ENCODE peak calls at places on chromosomes 6 and 20, in ten cellular contexts. L is CD4-positive, CD25-positive, alpha-beta regulatory T cell; F is stimulated activated naive CD4-positive, alpha-beta T cell; W is CD4-positive, alpha-beta memory T cell; I is Kasumi-1; D is ecto neural progenitor cell; P is EH; M is hepatocyte; Q is stimulated activated CD4-positive, alpha-beta T cell treated with anti-CD3 and anti-CD28 coated beads, Interleukin-4, amount 100 ng/mL, for 1 hour; E is activated T-cell treated with anti-CD3 and anti-CD28 coated beads, Interleukin-2, amount 50 U/mL, for 72 hours. J is an unnamed sample.

GRCh38 chr6:29734046-29735018 is 11.1 kb downstream of the HLA-F start:
- DNase-seq in L (no peak), F (no peak), W (no peak), I (peak), D (no peak), P (no peak), M (no peak), Q (no peak), E (no peak), J (no peak)

GRCh38 chr6:154017786-154018185 is 21.3 kb upstream of the OPRM1 start:
- DNase-seq in L (no peak), F (no peak), W (no peak), I (no peak), D (no peak), P (no peak), M (no peak), Q (no peak), E (no peak), J (no peak)

GRCh38 chr6:45717715-45718114 is 297.9 kb downstream of the CLIC5 start:
- DNase-seq in L (no peak), F (no peak), W (no peak), I (no peak), D (no peak), P (no peak), M (no peak), Q (no peak), E (no peak), J (no peak)

GRCh38 chr20:22716824-22717351 is 132.5 kb upstream of the FOXA2 start:
- DNase-seq in L (no peak), F (no peak), W (no peak), I (peak), D (no peak), P (no peak), M (no peak), Q (no peak), E (no peak), J (peak)

GRCh38 chr6:83908813-83909212 is 49.3 kb downstream of the CYB5R4 start:
- DNase-seq in L (no peak), F (no peak), W (no peak), I (no peak), D (no peak), P (peak), M (no peak), Q (no peak), E (no peak), J (peak)

GRCh38 chr6:84522135-84522535 is 242.3 kb downstream of the TBX18 start:
- DNase-seq in L (no peak), F (no peak), W (no peak), I (no peak), D (no peak), P (peak), M (peak), Q (no peak), E (no peak), J (peak)

GRCh38 chr6:3899970-3900439 is 50.8 kb downstream of the FAM50B start:
- DNase-seq in L (no peak), F (no peak), W (no peak), I (no peak), D (no peak), P (no peak), M (no peak), Q (no peak), E (no peak), J (no peak)

GRCh38 chr6:82397962-82398692 is 34.5 kb downstream of the TPBG start:
- DNase-seq in L (no peak), F (no peak), W (no peak), I (no peak), D (no peak), P (peak), M (no peak), Q (no peak), E (no peak), J (peak)

GRCh38 chr6:18260448-18261106 is 3.8 kb downstream of the DEK start:
- DNase-seq in L (no peak), F (no peak), W (no peak), I (peak), D (peak), P (peak), M (no peak), Q (no peak), E (peak), J (peak)

GRCh38 chr6:6811151-6812002 is 222.9 kb downstream of the LY86 start:
- DNase-seq in L (no peak), F (peak), W (peak), I (no peak), D (no peak), P (peak), M (peak), Q (no peak), E (no peak), J (peak)

GRCh38 chr6:15405111-15405510 is 159.2 kb downstream of the JARID2 start:
- DNase-seq in L (no peak), F (no peak), W (no peak), I (no peak), D (no peak), P (no peak), M (no peak), Q (no peak), E (no peak), J (no peak)

GRCh38 chr6:4776967-4777925 is 1.0 kb downstream of the CDYL start:
- DNase-seq in L (no peak), F (no peak), W (peak), I (peak), D (no peak), P (peak), M (peak), Q (peak), E (peak), J (peak)

GRCh38 chr6:32192608-32193039 is at the start of gene GPSM3:
- DNase-seq in L (peak), F (peak), W (peak), I (peak), D (no peak), P (peak), M (no peak), Q (peak), E (peak), J (peak)

GRCh38 chr6:3306848-3307247 is 48.1 kb downstream of the PSMG4 start:
- DNase-seq in L (no peak), F (no peak), W (no peak), I (no peak), D (no peak), P (no peak), M (no peak), Q (no peak), E (no peak), J (no peak)

GRCh38 chr6:168007592-168008338 is 10.3 kb downstream of the KIF25 start:
- DNase-seq in L (no peak), F (no peak), W (no peak), I (peak), D (no peak), P (peak), M (peak), Q (no peak), E (no peak), J (peak)

GRCh38 chr20:19264191-19264590 is 51.7 kb downstream of the SLC24A3 start:
- DNase-seq in L (no peak), F (no peak), W (no peak), I (no peak), D (no peak), P (no peak), M (no peak), Q (no peak), E (no peak), J (no peak)

GRCh38 chr20:13173201-13173600 is 47.9 kb upstream of the ISM1 start:
- DNase-seq in L (no peak), F (no peak), W (no peak), I (no peak), D (no peak), P (no peak), M (no peak), Q (no peak), E (no peak), J (no peak)

GRCh38 chr6:28235912-28236452 is 10.9 kb downstream of the ZSCAN9 start:
- DNase-seq in L (no peak), F (no peak), W (no peak), I (peak), D (no peak), P (no peak), M (no peak), Q (no peak), E (no peak), J (no peak)

GRCh38 chr6:117548797-117549301 is 53.5 kb downstream of the GOPC start:
- DNase-seq in L (no peak), F (no peak), W (peak), I (no peak), D (no peak), P (peak), M (no peak), Q (no peak), E (peak), J (peak)

GRCh38 chr6:132598473-132598872 is 8.9 kb upstream of the TAAR5 start:
- DNase-seq in L (no peak), F (no peak), W (no peak), I (peak), D (peak), P (peak), M (peak), Q (no peak), E (no peak), J (peak)

GRCh38 chr6:17744019-17744756 is 37.5 kb upstream of the NUP153 start:
- DNase-seq in L (no peak), F (no peak), W (no peak), I (no peak), D (no peak), P (no peak), M (no peak), Q (no peak), E (no peak), J (no peak)

GRCh38 chr6:157066781-157067491 is 256.4 kb downstream of the TMEM242 start:
- DNase-seq in L (no peak), F (no peak), W (no peak), I (peak), D (no peak), P (no peak), M (no peak), Q (no peak), E (no peak), J (no peak)

GRCh38 chr6:162459985-162460384 is 267.6 kb downstream of the PRKN start:
- DNase-seq in L (no peak), F (no peak), W (no peak), I (no peak), D (no peak), P (no peak), M (no peak), Q (no peak), E (no peak), J (no peak)

GRCh38 chr6:121590941-121591340 is 155.5 kb downstream of the GJA1 start:
- DNase-seq in L (no peak), F (no peak), W (no peak), I (no peak), D (no peak), P (no peak), M (no peak), Q (no peak), E (no peak), J (no peak)

GRCh38 chr20:58716476-58717277 is 24.1 kb downstream of the NPEPL1 start:
- DNase-seq in L (no peak), F (no peak), W (no peak), I (no peak), D (peak), P (no peak), M (peak), Q (no peak), E (no peak), J (no peak)

GRCh38 chr6:169101981-169102380 is 151.7 kb downstream of the THBS2 start:
- DNase-seq in L (no peak), F (no peak), W (no peak), I (no peak), D (no peak), P (peak), M (no peak), Q (no peak), E (no peak), J (peak)

GRCh38 chr6:105897131-105897530 is 189.0 kb upstream of the PRDM1 start:
- DNase-seq in L (no peak), F (no peak), W (no peak), I (no peak), D (no peak), P (no peak), M (no peak), Q (no peak), E (no peak), J (no peak)

GRCh38 chr6:54681987-54682386 is 164.6 kb upstream of the FAM83B start:
- DNase-seq in L (no peak), F (no peak), W (no peak), I (no peak), D (no peak), P (peak), M (no peak), Q (no peak), E (no peak), J (peak)

GRCh38 chr6:56528412-56528841 is 114.3 kb downstream of the DST start:
- DNase-seq in L (no peak), F (no peak), W (no peak), I (no peak), D (no peak), P (peak), M (no peak), Q (no peak), E (no peak), J (peak)

GRCh38 chr20:4443016-4443415 is 278.7 kb upstream of the PRND start:
- DNase-seq in L (no peak), F (no peak), W (no peak), I (no peak), D (no peak), P (no peak), M (no peak), Q (no peak), E (no peak), J (no peak)

GRCh38 chr6:80769101-80769500 is 662.6 kb downstream of the BCKDHB start:
- DNase-seq in L (no peak), F (no peak), W (no peak), I (no peak), D (no peak), P (peak), M (no peak), Q (no peak), E (no peak), J (peak)

GRCh38 chr6:105553174-105553573 is 150.3 kb upstream of the PREP start:
- DNase-seq in L (no peak), F (no peak), W (no peak), I (peak), D (no peak), P (no peak), M (peak), Q (no peak), E (no peak), J (no peak)

GRCh38 chr20:17650816-17651760 is 31.0 kb downstream of the RRBP1 start:
- DNase-seq in L (no peak), F (no peak), W (no peak), I (no peak), D (no peak), P (peak), M (no peak), Q (no peak), E (no peak), J (no peak)

GRCh38 chr6:150588862-150589499 is 10.7 kb upstream of the PLEKHG1 start:
- DNase-seq in L (no peak), F (no peak), W (no peak), I (no peak), D (no peak), P (no peak), M (no peak), Q (no peak), E (no peak), J (no peak)

GRCh38 chr6:5361371-5361770 is 100.1 kb downstream of the FARS2 start:
- DNase-seq in L (no peak), F (no peak), W (no peak), I (no peak), D (no peak), P (peak), M (no peak), Q (no peak), E (no peak), J (peak)

GRCh38 chr20:54474046-54474445 is 1.3 kb upstream of the DOK5 start:
- DNase-seq in L (no peak), F (no peak), W (no peak), I (no peak), D (no peak), P (no peak), M (no peak), Q (no peak), E (no peak), J (no peak)

GRCh38 chr6:43299338-43300293 is 1.6 kb downstream of the SLC22A7 start:
- DNase-seq in L (no peak), F (no peak), W (no peak), I (no peak), D (no peak), P (peak), M (no peak), Q (no peak), E (no peak), J (no peak)

GRCh38 chr6:43621836-43622180 is 7.3 kb downstream of the GTPBP2 start:
- DNase-seq in L (no peak), F (no peak), W (no peak), I (no peak), D (no peak), P (no peak), M (no peak), Q (no peak), E (no peak), J (no peak)

J was measured in EL.